ENCODE peak calls at places on chromosomes 7 and 10, in six cellular contexts. F, N, R, W, U and K are unnamed samples.

GRCh38 chr10:69413221-69413865 is 3.4 kb downstream of the TACR2 start:
- DNase-seq in N (peak; percentile 68), R (no peak), F (peak; percentile 59), W (no peak), U (peak; percentile 79), K (peak; percentile 63)

GRCh38 chr7:44046321-44047061 is 2.0 kb downstream of the DBNL start:
- DNase-seq in F (no peak), U (no peak), R (peak; percentile 47), W (peak; percentile 97), N (no peak), K (peak; percentile 2)

GRCh38 chr7:44154703-44155102 is 13.6 kb upstream of the MYL7 start:
- DNase-seq in W (no peak), R (peak; percentile 14), U (no peak), N (peak; percentile 52), F (no peak), K (peak; percentile 51)

GRCh38 chr7:71472962-71473361 is 341.0 kb downstream of the GALNT17 start:
- DNase-seq in N (no peak), F (peak; percentile 74), U (no peak), W (no peak), R (no peak), K (no peak)

GRCh38 chr10:130364631-130365030 is 228.4 kb downstream of the GLRX3 start:
- DNase-seq in N (no peak), W (no peak), F (no peak), U (no peak), R (no peak), K (no peak)

GRCh38 chr7:155764432-155764798 is 47.8 kb downstream of the SHH start:
- DNase-seq in N (no peak), F (no peak), W (no peak), R (no peak), U (no peak), K (no peak)

GRCh38 chr7:13856012-13856411 is 133.5 kb downstream of the ETV1 start:
- DNase-seq in F (no peak), N (no peak), U (no peak), R (no peak), W (no peak), K (no peak)

GRCh38 chr10:132438091-132439024 is 41.4 kb downstream of the PWWP2B start:
- DNase-seq in U (no peak), N (no peak), W (no peak), F (no peak), R (no peak), K (no peak)

GRCh38 chr7:105719395-105719794 is 138.1 kb upstream of the EFCAB10 start:
- DNase-seq in U (no peak), F (no peak), W (no peak), N (no peak), R (no peak), K (peak; percentile 23)